ENCODE peak calls at places on chromosomes 13 and 19, in five cellular contexts. D is psoas muscle, W is trophoblast cell, N is WERI-Rb-1, G is NT2/D1. B is an unnamed sample.

GRCh38 chr13:104024416-104025170 is 958.4 kb upstream of the SLC10A2 start:
- DNase-seq in N (no peak), W (no peak), D (no peak), G (no peak), B (peak; percentile 65)

GRCh38 chr13:33806470-33807248 is 11.3 kb upstream of the RFC3 start:
- DNase-seq in N (no peak), D (no peak), W (no peak), G (no peak), B (no peak)

GRCh38 chr13:98325724-98326123 is 148.7 kb upstream of the RNF113B start:
- DNase-seq in N (no peak), D (no peak), W (no peak), G (no peak), B (no peak)

GRCh38 chr19:31664096-31664495 is 314.9 kb upstream of the TSHZ3 start:
- DNase-seq in D (no peak), G (no peak), N (no peak), W (no peak), B (no peak)

GRCh38 chr19:17243854-17244617 is 1.7 kb downstream of the NR2F6 start:
- DNase-seq in W (peak; percentile 58), G (no peak), N (peak; percentile 46), D (peak; percentile 69), B (no peak)

GRCh38 chr19:33687761-33688656 is 66.3 kb downstream of the CHST8 start:
- DNase-seq in W (no peak), G (no peak), D (no peak), N (peak; percentile 23), B (no peak)

GRCh38 chr13:26722321-26722720 is 38.3 kb downstream of the GPR12 start:
- DNase-seq in D (no peak), N (no peak), W (no peak), G (no peak), B (no peak)

GRCh38 chr19:1259873-1260748 is 9.0 kb upstream of the CIRBP start:
- DNase-seq in W (peak; percentile 67), G (no peak), D (peak; percentile 60), N (no peak), B (peak; percentile 65)

GRCh38 chr19:4206818-4207484 is 22.4 kb upstream of the EBI3 start:
- DNase-seq in D (no peak), N (peak; percentile 63), G (no peak), W (peak; percentile 50), B (no peak)

GRCh38 chr19:7265963-7266362 is 28.3 kb downstream of the INSR start:
- DNase-seq in N (no peak), D (no peak), G (no peak), W (peak; percentile 58), B (no peak)

GRCh38 chr19:12792048-12792852 is 964 bp downstream of the JUNB start:
- DNase-seq in G (no peak), W (peak; percentile 73), N (peak; percentile 70), D (peak; percentile 75), B (peak; percentile 49)

GRCh38 chr13:59103004-59103768 is 1060.5 kb downstream of the DIAPH3 start:
- DNase-seq in N (no peak), D (no peak), G (no peak), W (no peak), B (no peak)

GRCh38 chr19:18304496-18305312 is 18.2 kb downstream of the LSM4 start:
- DNase-seq in W (peak; percentile 83), G (no peak), D (peak; percentile 92), N (peak; percentile 68), B (peak; percentile 55)

GRCh38 chr19:11092181-11092538 is 2.9 kb downstream of the LDLR start:
- DNase-seq in D (no peak), G (no peak), W (peak; percentile 88), N (no peak), B (peak; percentile 63)
- H3K4me3 ChIP-seq in D (peak overlapping the region; percentile 70), G (peak overlapping the region; percentile 99), W (no peak overlapping the region), N (no peak overlapping the region), B (peak overlapping the region; percentile 91)

GRCh38 chr19:11257827-11258380 is 4.4 kb downstream of the DOCK6 start:
- DNase-seq in G (no peak), D (no peak), W (no peak), N (no peak), B (peak; percentile 63)

GRCh38 chr19:11261431-11261901 is 858 bp downstream of the DOCK6 start:
- DNase-seq in G (no peak), W (no peak), D (no peak), N (peak; percentile 38), B (no peak)

GRCh38 chr19:11263726-11264125 is 1.4 kb upstream of the DOCK6 start:
- DNase-seq in W (peak; percentile 52), N (no peak), G (no peak), D (no peak), B (no peak)

GRCh38 chr19:11261902-11262839 is at the start of gene DOCK6:
- DNase-seq in G (no peak), D (peak; percentile 49), W (peak; percentile 18), N (peak; percentile 32), B (no peak)

DNA sequence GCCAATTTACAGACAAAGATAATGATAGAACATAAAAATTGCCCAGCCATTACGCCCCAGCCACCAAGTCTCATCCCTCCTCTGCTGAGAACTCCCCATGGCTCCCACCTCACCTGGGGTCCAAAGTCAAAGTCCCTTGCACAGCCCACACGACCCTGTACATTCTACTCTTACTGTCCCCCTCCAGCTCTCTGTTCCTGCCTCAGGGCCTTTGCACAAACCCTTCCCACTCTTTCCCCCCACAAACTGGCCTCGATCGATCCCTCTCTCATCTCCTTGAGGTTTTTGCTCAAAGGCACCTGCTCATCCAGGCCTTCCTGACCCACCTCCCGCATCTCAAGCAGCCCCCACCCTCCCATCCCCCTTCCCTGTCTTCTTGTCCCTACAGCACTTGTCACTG is 1.3 kb downstream of the DOCK6 start:
- DNase-seq in D (no peak), N (no peak), G (no peak), W (no peak), B (no peak)
- H3K4me3 ChIP-seq in D (peak overlapping the region; percentile 70), N (no peak overlapping the region), G (peak overlapping the region; percentile 85), W (no peak overlapping the region), B (peak overlapping the region; percentile 71)

DNA sequence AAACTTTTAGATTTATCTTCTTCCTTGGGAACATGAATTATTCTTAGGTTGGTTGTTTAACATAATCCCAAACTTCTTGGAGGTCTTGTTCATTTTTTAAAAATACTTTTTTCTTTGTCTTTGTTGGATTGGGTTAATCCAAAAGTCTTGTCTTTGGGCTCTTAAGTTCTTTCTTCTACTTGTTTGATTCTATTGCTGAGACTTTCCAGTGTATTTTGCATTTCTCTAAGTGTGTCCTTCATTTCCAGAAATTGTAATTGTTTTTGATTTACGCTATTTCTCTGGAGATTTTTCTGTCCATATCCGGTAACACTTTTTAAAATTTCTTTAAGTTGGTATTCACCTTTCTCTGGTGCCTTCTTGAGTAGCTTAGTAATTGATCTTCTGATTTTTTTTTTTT is 9.8 kb upstream of the KLK15 start:
- DNase-seq in G (no peak), N (no peak), D (no peak), W (no peak), B (no peak)
- H3K4me3 ChIP-seq in G (no peak overlapping the region), N (no peak overlapping the region), D (no peak overlapping the region), W (no peak overlapping the region), B (no peak overlapping the region)

GRCh38 chr19:45439569-45440258 is 16.0 kb upstream of the ERCC1 start:
- DNase-seq in G (no peak), W (peak; percentile 80), D (peak; percentile 91), N (peak; percentile 78), B (peak; percentile 73)

GRCh38 chr19:45440873-45441654 is 17.3 kb upstream of the ERCC1 start:
- DNase-seq in D (no peak), N (peak; percentile 51), W (peak; percentile 90), G (no peak), B (peak; percentile 53)

GRCh38 chr19:45437328-45437727 is 13.6 kb upstream of the ERCC1 start:
- DNase-seq in N (no peak), G (no peak), W (no peak), D (no peak), B (no peak)

GRCh38 chr19:45440259-45440638 is 16.5 kb upstream of the ERCC1 start:
- DNase-seq in N (no peak), D (no peak), G (no peak), W (peak; percentile 59), B (no peak)

GRCh38 chr19:45439190-45439568 is 15.5 kb upstream of the ERCC1 start:
- DNase-seq in G (no peak), W (no peak), D (no peak), N (no peak), B (no peak)
- H3K4me3 ChIP-seq in G (no peak overlapping the region), W (no peak overlapping the region), D (peak overlapping the region; percentile 83), N (peak overlapping the region; percentile 66), B (peak overlapping the region; percentile 15)

DNA sequence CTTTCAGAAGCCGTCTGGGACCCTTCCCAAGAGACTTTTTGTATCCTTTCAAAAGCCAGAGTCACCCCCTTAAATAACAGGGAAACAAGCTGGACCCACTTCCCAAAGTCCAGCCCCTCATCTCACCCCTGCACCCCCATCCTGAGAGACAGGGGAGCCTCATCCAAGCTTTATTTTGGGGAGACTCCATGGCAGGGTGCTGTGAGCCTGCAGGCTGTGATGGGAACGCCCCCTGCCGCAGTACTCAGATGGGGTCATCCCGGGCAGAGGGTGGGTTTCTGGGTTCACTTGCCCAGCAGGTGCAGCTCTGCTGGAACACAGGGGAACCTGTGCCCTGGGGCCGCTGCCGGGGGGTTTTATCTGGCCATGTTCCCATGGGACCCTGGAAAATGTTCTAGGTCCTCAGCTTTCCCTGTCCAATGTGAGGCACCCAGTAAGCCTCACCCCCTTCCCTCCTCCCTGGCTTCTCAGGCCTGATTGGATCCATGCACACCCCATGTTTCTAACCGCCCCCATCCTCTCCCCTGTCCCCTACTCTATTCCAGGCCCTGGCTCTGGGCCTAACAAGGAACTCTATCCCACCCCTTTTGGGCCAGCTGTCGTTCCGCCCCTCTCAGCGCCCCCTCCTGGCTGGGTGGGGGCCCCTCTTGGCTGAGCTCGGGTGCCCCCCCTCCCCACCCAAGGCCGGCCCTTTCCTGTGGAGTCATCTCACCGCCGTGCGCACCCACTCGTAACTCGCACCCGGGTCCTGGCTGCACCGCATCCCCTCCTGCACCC is 1.0 kb downstream of the HIF3A start:
- DNase-seq in N (no peak), W (no peak), G (no peak), D (peak; percentile 75), B (no peak)
- H3K4me3 ChIP-seq in N (no peak overlapping the region), W (no peak overlapping the region), G (peak overlapping the region; percentile 55), D (peak overlapping the region; percentile 59), B (no peak overlapping the region)

DNA sequence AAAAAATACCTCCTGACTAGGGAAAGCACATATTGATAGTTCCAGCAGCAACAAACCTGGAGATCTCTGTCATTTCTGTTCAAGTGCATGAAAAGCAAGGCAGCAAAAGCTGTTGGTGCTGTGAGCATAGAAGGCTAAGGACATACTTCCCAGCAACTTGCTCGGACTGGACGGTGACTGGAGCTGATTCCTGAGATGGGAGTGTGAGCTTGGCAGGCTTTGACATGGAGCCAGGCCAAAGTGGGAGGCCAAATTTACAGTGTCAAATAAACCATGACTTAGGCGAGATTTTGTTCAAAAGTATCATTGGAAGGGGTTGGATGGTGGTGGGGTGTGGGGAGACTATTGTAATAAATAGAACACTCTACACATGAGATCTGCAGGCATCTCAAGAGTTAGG is 5.9 kb upstream of the ARGLU1 start:
- DNase-seq in W (no peak), G (no peak), N (no peak), D (peak; percentile 55), B (peak; percentile 47)
- H3K4me3 ChIP-seq in W (no peak overlapping the region), G (no peak overlapping the region), N (no peak overlapping the region), D (no peak overlapping the region), B (no peak overlapping the region)

GRCh38 chr19:42177686-42178019 is 39.8 kb downstream of the DEDD2 start:
- DNase-seq in D (no peak), W (no peak), N (no peak), G (no peak), B (no peak)
- H3K4me3 ChIP-seq in D (no peak overlapping the region), W (no peak overlapping the region), N (peak overlapping the region; percentile 39), G (no peak overlapping the region), B (no peak overlapping the region)